ENCODE peak calls at places on chromosome 11, in eight cellular contexts. One of them, this sample, is unnamed.

GRCh38 chr11:134575504-134576230 is 163.6 kb upstream of the B3GAT1 start:
- DNase-seq in PC-9: no peak
- DNase-seq in HCT116: no peak
- DNase-seq in aorta: peak
- DNase-seq in epithelial cell of prostate: no peak
- DNase-seq in pancreas: no peak
- DNase-seq in tibial artery: no peak
- DNase-seq in Panc1: no peak
- DNase-seq in this sample: no peak

GRCh38 chr11:2538951-2539735 is 94.3 kb downstream of the KCNQ1 start:
- DNase-seq in PC-9: no peak
- DNase-seq in HCT116: no peak
- DNase-seq in aorta: peak
- DNase-seq in epithelial cell of prostate: no peak
- DNase-seq in pancreas: no peak
- DNase-seq in tibial artery: peak
- DNase-seq in Panc1: no peak
- DNase-seq in this sample: no peak

GRCh38 chr11:72225411-72225951 is 914 bp downstream of the INPPL1 start:
- DNase-seq in PC-9: no peak
- DNase-seq in HCT116: no peak
- DNase-seq in aorta: no peak
- DNase-seq in epithelial cell of prostate: no peak
- DNase-seq in pancreas: peak
- DNase-seq in tibial artery: peak
- DNase-seq in Panc1: no peak
- DNase-seq in this sample: no peak

GRCh38 chr11:73194593-73194992 is 23.5 kb upstream of the P2RY2 start:
- DNase-seq in PC-9: peak
- DNase-seq in HCT116: no peak
- DNase-seq in aorta: peak
- DNase-seq in epithelial cell of prostate: peak
- DNase-seq in pancreas: no peak
- DNase-seq in tibial artery: peak
- DNase-seq in Panc1: no peak
- DNase-seq in this sample: no peak

GRCh38 chr11:94737171-94737611 is 31.0 kb upstream of the AMOTL1 start:
- DNase-seq in PC-9: no peak
- DNase-seq in HCT116: no peak
- DNase-seq in aorta: no peak
- DNase-seq in epithelial cell of prostate: no peak
- DNase-seq in pancreas: peak
- DNase-seq in tibial artery: no peak
- DNase-seq in Panc1: peak
- DNase-seq in this sample: no peak

GRCh38 chr11:116348226-116348625 is 424.6 kb downstream of the BUD13 start:
- DNase-seq in PC-9: no peak
- DNase-seq in HCT116: no peak
- DNase-seq in aorta: no peak
- DNase-seq in epithelial cell of prostate: no peak
- DNase-seq in pancreas: no peak
- DNase-seq in tibial artery: no peak
- DNase-seq in Panc1: no peak
- DNase-seq in this sample: no peak

GRCh38 chr11:121930004-121930965 is 185.7 kb downstream of the BLID start:
- DNase-seq in PC-9: no peak
- DNase-seq in HCT116: no peak
- DNase-seq in aorta: no peak
- DNase-seq in epithelial cell of prostate: no peak
- DNase-seq in pancreas: no peak
- DNase-seq in tibial artery: no peak
- DNase-seq in Panc1: no peak
- DNase-seq in this sample: peak

GRCh38 chr11:32891657-32892354 is 805 bp upstream of the QSER1 start:
- DNase-seq in PC-9: no peak
- DNase-seq in HCT116: no peak
- DNase-seq in aorta: no peak
- DNase-seq in epithelial cell of prostate: no peak
- DNase-seq in pancreas: no peak
- DNase-seq in tibial artery: no peak
- DNase-seq in Panc1: no peak
- DNase-seq in this sample: no peak

GRCh38 chr11:44860346-44860745 is 90.3 kb downstream of the TP53I11 start:
- DNase-seq in PC-9: no peak
- DNase-seq in HCT116: no peak
- DNase-seq in aorta: no peak
- DNase-seq in epithelial cell of prostate: no peak
- DNase-seq in pancreas: no peak
- DNase-seq in tibial artery: no peak
- DNase-seq in Panc1: no peak
- DNase-seq in this sample: no peak
- H3K27ac ChIP-seq in PC-9: no peak
- H3K27ac ChIP-seq in HCT116: no peak
- H3K27ac ChIP-seq in aorta: no peak
- H3K27ac ChIP-seq in epithelial cell of prostate: no peak
- H3K27ac ChIP-seq in pancreas: no peak
- H3K27ac ChIP-seq in tibial artery: peak
- H3K27ac ChIP-seq in Panc1: no peak
- H3K27ac ChIP-seq in this sample: no peak

DNA sequence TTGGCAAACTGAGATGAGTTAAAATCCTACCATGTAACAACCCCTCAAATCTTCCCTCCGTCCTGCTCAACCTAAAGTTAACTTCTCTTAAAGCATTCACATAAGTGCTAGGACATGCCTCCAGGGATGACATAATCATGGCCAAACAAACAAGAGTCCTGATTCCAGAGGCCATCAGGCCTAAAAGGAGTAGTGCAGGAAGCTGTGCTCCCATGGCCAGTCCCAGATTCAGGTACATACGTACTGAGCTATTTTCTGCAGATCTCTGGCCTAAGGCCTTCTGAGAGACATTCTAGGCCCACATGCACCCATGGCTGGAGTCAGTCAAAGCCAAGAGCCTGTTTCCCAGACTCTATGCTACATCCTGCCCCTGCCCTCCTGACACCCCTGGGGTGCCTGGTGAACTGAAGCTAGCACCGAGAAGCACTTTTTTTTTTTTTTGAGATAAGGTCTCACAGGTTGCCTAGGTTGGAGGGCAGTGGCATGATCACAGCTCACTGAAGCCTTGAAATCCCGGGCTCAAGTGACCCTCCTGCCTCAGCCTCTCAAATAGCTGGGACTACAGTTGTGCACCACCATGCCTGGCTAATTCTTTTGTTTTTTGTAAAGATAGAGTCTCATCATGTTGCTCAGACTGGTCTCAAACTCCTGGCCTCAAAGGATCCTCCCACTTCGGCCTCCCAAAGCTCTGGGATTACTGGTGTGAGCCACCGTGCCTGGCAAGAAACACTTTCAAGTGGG is 586 bp downstream of the CD3D start:
- DNase-seq in PC-9: no peak
- DNase-seq in HCT116: no peak
- DNase-seq in aorta: no peak
- DNase-seq in epithelial cell of prostate: no peak
- DNase-seq in pancreas: no peak
- DNase-seq in tibial artery: no peak
- DNase-seq in Panc1: no peak
- DNase-seq in this sample: no peak
- H3K27ac ChIP-seq in PC-9: no peak
- H3K27ac ChIP-seq in HCT116: no peak
- H3K27ac ChIP-seq in aorta: no peak
- H3K27ac ChIP-seq in epithelial cell of prostate: no peak
- H3K27ac ChIP-seq in pancreas: no peak
- H3K27ac ChIP-seq in tibial artery: no peak
- H3K27ac ChIP-seq in Panc1: no peak
- H3K27ac ChIP-seq in this sample: no peak

GRCh38 chr11:123228489-123229163 is 33.6 kb upstream of the CLMP start:
- DNase-seq in PC-9: no peak
- DNase-seq in HCT116: no peak
- DNase-seq in aorta: no peak
- DNase-seq in epithelial cell of prostate: no peak
- DNase-seq in pancreas: no peak
- DNase-seq in tibial artery: no peak
- DNase-seq in Panc1: no peak
- DNase-seq in this sample: no peak

GRCh38 chr11:123233978-123234340 is 38.9 kb upstream of the CLMP start:
- DNase-seq in PC-9: no peak
- DNase-seq in HCT116: no peak
- DNase-seq in aorta: no peak
- DNase-seq in epithelial cell of prostate: no peak
- DNase-seq in pancreas: no peak
- DNase-seq in tibial artery: no peak
- DNase-seq in Panc1: no peak
- DNase-seq in this sample: no peak

GRCh38 chr11:123231777-123232176 is 36.7 kb upstream of the CLMP start:
- DNase-seq in PC-9: no peak
- DNase-seq in HCT116: no peak
- DNase-seq in aorta: no peak
- DNase-seq in epithelial cell of prostate: no peak
- DNase-seq in pancreas: no peak
- DNase-seq in tibial artery: no peak
- DNase-seq in Panc1: no peak
- DNase-seq in this sample: no peak

GRCh38 chr11:123233280-123233977 is 38.4 kb upstream of the CLMP start:
- DNase-seq in PC-9: no peak
- DNase-seq in HCT116: no peak
- DNase-seq in aorta: no peak
- DNase-seq in epithelial cell of prostate: no peak
- DNase-seq in pancreas: no peak
- DNase-seq in tibial artery: no peak
- DNase-seq in Panc1: no peak
- DNase-seq in this sample: no peak

DNA sequence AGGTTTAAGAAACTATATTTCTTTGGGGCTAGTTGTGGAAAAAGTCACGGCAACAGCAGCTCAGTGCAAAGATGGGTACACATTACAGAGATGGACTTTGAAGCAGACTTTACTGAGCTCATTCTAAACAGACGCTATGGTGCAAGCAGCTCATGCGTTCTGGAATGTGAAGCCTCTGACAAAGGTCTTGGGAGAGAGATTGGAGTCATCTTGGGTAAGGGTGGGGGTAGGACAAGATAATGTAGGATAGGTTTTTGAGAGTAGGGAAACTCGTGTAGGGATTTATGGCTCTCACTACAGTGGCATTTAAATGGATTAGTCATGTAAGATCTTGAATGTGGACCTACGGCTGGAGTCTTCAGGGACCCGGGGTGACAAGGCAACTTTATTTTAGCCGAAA is 36.2 kb upstream of the CLMP start:
- DNase-seq in PC-9: no peak
- DNase-seq in HCT116: no peak
- DNase-seq in aorta: no peak
- DNase-seq in epithelial cell of prostate: no peak
- DNase-seq in pancreas: no peak
- DNase-seq in tibial artery: no peak
- DNase-seq in Panc1: no peak
- DNase-seq in this sample: no peak
- H3K27ac ChIP-seq in PC-9: no peak
- H3K27ac ChIP-seq in HCT116: no peak
- H3K27ac ChIP-seq in aorta: no peak
- H3K27ac ChIP-seq in epithelial cell of prostate: no peak
- H3K27ac ChIP-seq in pancreas: no peak
- H3K27ac ChIP-seq in tibial artery: no peak
- H3K27ac ChIP-seq in Panc1: no peak
- H3K27ac ChIP-seq in this sample: no peak

GRCh38 chr11:46119053-46119351 is 2.3 kb downstream of the PHF21A start:
- DNase-seq in PC-9: no peak
- DNase-seq in HCT116: no peak
- DNase-seq in aorta: no peak
- DNase-seq in epithelial cell of prostate: no peak
- DNase-seq in pancreas: no peak
- DNase-seq in tibial artery: no peak
- DNase-seq in Panc1: no peak
- DNase-seq in this sample: no peak

GRCh38 chr11:46116007-46116711 is 5.1 kb downstream of the PHF21A start:
- DNase-seq in PC-9: no peak
- DNase-seq in HCT116: no peak
- DNase-seq in aorta: no peak
- DNase-seq in epithelial cell of prostate: no peak
- DNase-seq in pancreas: no peak
- DNase-seq in tibial artery: no peak
- DNase-seq in Panc1: no peak
- DNase-seq in this sample: no peak

GRCh38 chr11:46119352-46120216 is 1.7 kb downstream of the PHF21A start:
- DNase-seq in PC-9: peak
- DNase-seq in HCT116: no peak
- DNase-seq in aorta: peak
- DNase-seq in epithelial cell of prostate: peak
- DNase-seq in pancreas: peak
- DNase-seq in tibial artery: peak
- DNase-seq in Panc1: no peak
- DNase-seq in this sample: peak

GRCh38 chr11:46120361-46120710 is 918 bp downstream of the PHF21A start:
- DNase-seq in PC-9: no peak
- DNase-seq in HCT116: no peak
- DNase-seq in aorta: no peak
- DNase-seq in epithelial cell of prostate: no peak
- DNase-seq in pancreas: peak
- DNase-seq in tibial artery: peak
- DNase-seq in Panc1: no peak
- DNase-seq in this sample: no peak

DNA sequence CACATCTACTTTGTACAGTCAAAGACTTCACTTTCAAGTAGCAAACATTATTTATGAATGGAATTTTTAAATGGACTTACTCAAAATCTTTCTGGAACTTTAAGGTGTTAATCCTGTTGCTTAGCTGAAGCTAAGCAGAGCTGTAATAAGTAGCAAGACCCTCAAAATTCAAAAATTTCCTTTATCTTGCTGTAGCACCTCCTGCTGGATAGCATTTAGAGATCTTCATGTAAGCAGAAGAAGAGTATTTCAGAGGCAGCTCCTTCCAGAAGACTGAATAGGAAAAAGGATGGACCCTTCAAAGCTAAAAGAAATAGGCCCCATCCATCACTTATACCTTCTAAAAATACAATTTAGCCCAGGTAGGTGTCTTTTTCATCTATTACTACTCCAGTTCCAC is 3.4 kb downstream of the PHF21A start:
- DNase-seq in PC-9: no peak
- DNase-seq in HCT116: no peak
- DNase-seq in aorta: no peak
- DNase-seq in epithelial cell of prostate: no peak
- DNase-seq in pancreas: no peak
- DNase-seq in tibial artery: no peak
- DNase-seq in Panc1: no peak
- DNase-seq in this sample: no peak
- H3K27ac ChIP-seq in PC-9: no peak
- H3K27ac ChIP-seq in HCT116: no peak
- H3K27ac ChIP-seq in aorta: no peak
- H3K27ac ChIP-seq in epithelial cell of prostate: no peak
- H3K27ac ChIP-seq in pancreas: no peak
- H3K27ac ChIP-seq in tibial artery: peak
- H3K27ac ChIP-seq in Panc1: no peak
- H3K27ac ChIP-seq in this sample: no peak

This sample was measured in caudate nucleus.